ENCODE peak calls at places on chromosomes 2 and 18, in seven cellular contexts. P is heart left ventricle, L is IMR-90, U is A549, E is HepG2, D is body of pancreas, O is upper lobe of left lung. B is an unnamed sample.

GRCh38 chr2:68362749-68363148 is 2.3 kb upstream of the PLEK start:
- DNase-seq in P (no peak), U (no peak), E (no peak), L (no peak), O (no peak), D (no peak), B (no peak)

GRCh38 chr2:72439892-72440291 is 292.2 kb upstream of the CYP26B1 start:
- DNase-seq in E (no peak), P (no peak), L (no peak), U (no peak), D (no peak), O (no peak), B (no peak)

GRCh38 chr2:172943992-172944793 is 131.5 kb upstream of the MAP3K20 start:
- DNase-seq in D (no peak), L (peak), U (no peak), P (no peak), O (no peak), E (no peak), B (no peak)

GRCh38 chr2:9897331-9897737 is 54.1 kb downstream of the TAF1B start:
- DNase-seq in D (peak), P (peak), L (peak), E (no peak), U (peak), O (peak), B (peak)

GRCh38 chr2:85662899-85663683 is 4.9 kb downstream of the SFTPB start:
- DNase-seq in O (peak), P (peak), E (peak), U (no peak), D (peak), L (peak), B (no peak)

GRCh38 chr2:19793132-19793750 is 108.5 kb downstream of the TTC32 start:
- DNase-seq in P (no peak), D (peak), E (no peak), O (no peak), U (no peak), L (no peak), B (no peak)

GRCh38 chr2:51697095-51697494 is 665.2 kb upstream of the NRXN1 start:
- DNase-seq in P (no peak), D (no peak), L (no peak), U (no peak), O (no peak), E (peak), B (no peak)

GRCh38 chr2:28601612-28602011 is 105.8 kb downstream of the PLB1 start:
- DNase-seq in U (no peak), P (peak), O (peak), D (peak), L (no peak), E (no peak), B (no peak)

GRCh38 chr18:48902023-48902855 is 48.5 kb downstream of the SMAD7 start:
- DNase-seq in D (peak), O (peak), L (peak), E (peak), U (peak), P (peak), B (peak)

GRCh38 chr2:206154197-206154596 is 5.0 kb downstream of the NDUFS1 start:
- DNase-seq in E (peak), P (no peak), D (no peak), L (no peak), U (no peak), O (no peak), B (no peak)

GRCh38 chr2:29530281-29530680 is 391.1 kb downstream of the ALK start:
- DNase-seq in L (peak), E (no peak), U (no peak), D (no peak), O (no peak), P (no peak), B (no peak)

GRCh38 chr2:197838036-197838435 is 33.6 kb downstream of the PLCL1 start:
- DNase-seq in D (no peak), U (no peak), O (peak), P (no peak), E (no peak), L (peak), B (no peak)

GRCh38 chr2:86274918-86275275 is 62.5 kb downstream of the REEP1 start:
- DNase-seq in L (peak), D (peak), E (no peak), P (peak), O (no peak), U (no peak), B (no peak)

GRCh38 chr2:140203347-140203746 is 1423.2 kb upstream of the NXPH2 start:
- DNase-seq in O (no peak), L (no peak), D (no peak), E (no peak), P (no peak), U (no peak), B (no peak)

GRCh38 chr2:41966431-41966893 is 81.4 kb upstream of the PKDCC start:
- DNase-seq in L (peak), P (peak), O (peak), U (peak), D (peak), E (peak), B (peak)

GRCh38 chr18:80103231-80103630 is 5.8 kb upstream of the ADNP2 start:
- DNase-seq in P (no peak), D (no peak), E (no peak), U (no peak), O (no peak), L (peak), B (no peak)

GRCh38 chr18:68965817-68966216 is 167.9 kb downstream of the CCDC102B start:
- DNase-seq in D (no peak), P (no peak), L (no peak), O (no peak), E (no peak), U (no peak), B (no peak)

GRCh38 chr18:77067315-77068061 is 65.1 kb downstream of the MBP start:
- DNase-seq in O (peak), E (peak), D (peak), U (peak), P (no peak), L (peak), B (peak)
- TF ChIP-seq POLR2A in O (peak), E (no peak), D (no peak), U (no peak), P (no peak), L (no peak), B (no peak)

GRCh38 chr2:170845343-170845742 is 28.7 kb downstream of the GAD1 start:
- DNase-seq in D (no peak), E (no peak), O (no peak), P (no peak), L (no peak), U (no peak), B (no peak)
- TF ChIP-seq CTCF in D (no peak), E (peak), O (no peak), P (no peak), L (no peak), U (no peak), B (no peak)

DNA sequence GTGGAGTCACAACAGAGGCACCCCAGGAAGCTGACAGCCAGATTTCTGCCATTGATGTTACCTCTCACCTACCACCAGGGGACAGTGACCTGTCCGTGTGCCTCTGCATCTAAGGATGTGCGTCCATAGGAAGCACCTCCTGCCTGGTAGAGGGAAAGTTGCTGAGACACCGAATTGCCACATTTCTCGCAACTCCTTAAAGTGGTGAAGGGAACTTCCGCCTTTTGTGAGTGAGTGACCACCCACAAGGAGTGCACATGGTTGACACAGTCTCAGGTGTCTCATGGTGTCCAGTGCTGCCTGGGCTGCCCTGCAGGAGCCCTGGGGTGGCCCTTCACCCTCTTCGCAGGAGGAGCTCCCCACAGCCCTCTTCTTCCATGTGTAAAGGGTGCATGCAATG is 201.8 kb downstream of the GBX2 start:
- DNase-seq in L (no peak), D (no peak), U (peak), O (no peak), E (peak), P (no peak), B (no peak)
- TF ChIP-seq POLR2A in L (no peak), D (no peak), U (no peak), O (no peak), E (no peak), P (no peak), B (no peak)

GRCh38 chr2:44787663-44788062 is 153.8 kb upstream of the SIX3 start:
- DNase-seq in P (no peak), L (no peak), U (no peak), O (no peak), D (no peak), E (no peak), B (no peak)

GRCh38 chr2:44786045-44786817 is 155.3 kb upstream of the SIX3 start:
- DNase-seq in P (no peak), U (no peak), L (no peak), O (no peak), E (no peak), D (no peak), B (no peak)

GRCh38 chr2:44789446-44789845 is 152.1 kb upstream of the SIX3 start:
- DNase-seq in E (no peak), L (no peak), D (no peak), P (no peak), U (no peak), O (no peak), B (no peak)

GRCh38 chr2:44786818-44787214 is 154.7 kb upstream of the SIX3 start:
- DNase-seq in D (no peak), O (no peak), L (no peak), U (no peak), E (no peak), P (no peak), B (no peak)

GRCh38 chr2:44785433-44785832 is 156.1 kb upstream of the SIX3 start:
- DNase-seq in D (no peak), E (no peak), P (no peak), U (no peak), O (no peak), L (no peak), B (no peak)
- TF ChIP-seq CTCF in D (no peak), E (no peak), P (no peak), U (no peak), O (no peak), L (no peak), B (no peak)

GRCh38 chr2:213229814-213230213 is 54.5 kb upstream of the SPAG16 start:
- DNase-seq in U (no peak), D (no peak), P (no peak), O (no peak), L (peak), E (peak), B (no peak)
- TF ChIP-seq POLR2A in U (no peak), D (no peak), P (no peak), O (no peak), L (no peak), E (no peak), B (no peak)

DNA sequence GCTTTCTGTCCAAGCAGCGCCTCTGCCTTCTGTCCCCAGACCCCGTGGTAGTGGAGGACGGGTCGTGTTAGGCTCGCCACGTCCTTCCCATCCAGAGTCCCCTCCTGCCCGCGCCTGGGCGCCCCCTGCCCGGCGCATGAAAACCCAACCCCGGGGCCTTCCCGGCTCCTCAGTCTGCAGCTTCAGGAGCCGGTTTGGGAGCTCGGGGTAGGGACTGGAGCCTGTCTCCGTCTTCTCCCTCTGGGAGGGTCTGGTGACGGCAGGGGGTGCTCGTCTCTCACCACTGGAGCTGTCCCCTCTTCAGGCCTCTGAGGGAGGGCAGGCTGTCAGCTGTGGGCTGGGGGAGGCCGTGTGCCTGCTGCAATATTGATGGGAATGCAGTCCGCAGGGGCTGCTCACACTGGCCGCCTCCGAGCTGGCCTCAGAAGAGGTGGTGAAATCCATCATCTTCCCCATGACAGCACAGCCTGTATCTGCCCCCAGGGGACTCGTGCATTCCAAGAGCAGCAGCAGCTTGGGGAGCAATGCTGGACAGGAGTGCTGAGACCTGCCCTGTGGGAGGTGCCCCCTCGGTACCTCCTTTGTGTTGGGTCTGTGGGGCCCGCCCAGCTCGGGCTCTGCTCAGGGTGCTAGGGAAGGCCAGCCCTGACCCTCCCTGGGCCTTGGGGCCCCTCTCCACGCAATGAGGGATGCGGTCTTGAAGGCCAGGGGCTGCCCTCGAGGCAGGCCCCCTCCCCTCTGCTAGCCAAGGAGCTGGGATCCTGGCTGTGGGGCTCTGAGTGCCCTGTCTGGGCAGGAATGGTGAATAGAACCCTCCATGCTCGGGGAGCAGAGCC is 17.8 kb upstream of the KLHL30 start:
- DNase-seq in E (no peak), D (no peak), O (no peak), L (peak), P (no peak), U (no peak), B (no peak)
- TF ChIP-seq CTCF in E (peak), D (no peak), O (no peak), L (peak), P (peak), U (no peak), B (no peak)

GRCh38 chr2:151261240-151261976 is at the start of gene RBM43:
- DNase-seq in D (peak), O (peak), P (peak), L (peak), U (peak), E (peak), B (peak)
- TF ChIP-seq POLR2A in D (peak), O (peak), P (no peak), L (peak), U (peak), E (peak), B (no peak)

GRCh38 chr2:126995652-126996377 is 97.1 kb downstream of the TEX51 start:
- DNase-seq in P (no peak), O (no peak), U (no peak), D (no peak), L (no peak), E (peak), B (no peak)
- TF ChIP-seq CTCF in P (no peak), O (no peak), U (no peak), D (no peak), L (no peak), E (peak), B (no peak)

GRCh38 chr2:161160226-161161073 is at the start of gene TANK:
- DNase-seq in D (peak), L (peak), U (peak), E (peak), P (peak), O (peak), B (peak)
- TF ChIP-seq POLR2A in D (peak), L (peak), U (peak), E (peak), P (peak), O (peak), B (peak)

B was measured in lower leg skin.